ENCODE peak calls at places on chromosomes 6 and 20, in nine cellular contexts. I, S, N, E, P, V, O, H and X are unnamed samples.

GRCh38 chr6:170584181-170584953 is at the start of gene PDCD2:
- DNase-seq in O (peak; percentile 95), S (peak; percentile 95), E (peak; percentile 82), V (peak; percentile 96), N (peak; percentile 74), P (peak; percentile 89), H (peak; percentile 88), I (peak; percentile 96), X (peak; percentile 81)

GRCh38 chr6:38404900-38405556 is 234.7 kb downstream of the BTBD9 start:
- DNase-seq in I (no peak), S (peak; percentile 61), N (no peak), O (no peak), P (no peak), E (no peak), H (peak; percentile 16), V (no peak), X (no peak)

GRCh38 chr6:1527098-1527497 is 82.6 kb upstream of the FOXC1 start:
- DNase-seq in P (peak; percentile 10), E (peak; percentile 80), I (no peak), O (peak; percentile 85), H (peak; percentile 64), V (peak; percentile 79), S (no peak), N (no peak), X (peak; percentile 65)

GRCh38 chr6:33668914-33669313 is 42.6 kb downstream of the UQCC2 start:
- DNase-seq in E (no peak), O (no peak), I (no peak), S (no peak), N (no peak), H (no peak), V (no peak), P (peak; percentile 59), X (no peak)

GRCh38 chr6:41967312-41968287 is 26.0 kb upstream of the CCND3 start:
- DNase-seq in P (no peak), V (no peak), H (no peak), O (no peak), E (no peak), N (no peak), I (peak; percentile 12), S (peak; percentile 65), X (peak; percentile 37)

GRCh38 chr6:158817298-158818007 is 1.7 kb downstream of the EZR start:
- DNase-seq in P (no peak), H (peak; percentile 44), S (peak; percentile 55), E (no peak), V (peak; percentile 27), N (no peak), O (peak; percentile 41), I (peak; percentile 70), X (no peak)

GRCh38 chr20:10634683-10635411 is 39.0 kb downstream of the JAG1 start:
- DNase-seq in S (no peak), O (no peak), I (no peak), P (no peak), H (peak; percentile 92), E (no peak), N (no peak), V (no peak), X (peak; percentile 58)

GRCh38 chr20:52991783-52992182 is 19.6 kb downstream of the TSHZ2 start:
- DNase-seq in H (no peak), S (peak; percentile 30), V (no peak), I (no peak), N (no peak), E (no peak), P (no peak), O (no peak), X (no peak)

GRCh38 chr6:34391023-34391485 is 1.4 kb downstream of the NUDT3 start:
- DNase-seq in N (peak; percentile 51), I (peak; percentile 71), E (no peak), H (peak; percentile 55), P (no peak), S (peak; percentile 48), V (peak; percentile 35), O (peak; percentile 4), X (peak; percentile 39)

GRCh38 chr20:50221501-50222323 is 31.1 kb downstream of the CEBPB start:
- DNase-seq in N (no peak), P (no peak), S (peak; percentile 64), I (no peak), O (no peak), E (no peak), V (no peak), H (no peak), X (no peak)

GRCh38 chr6:106066984-106067383 is 19.2 kb upstream of the PRDM1 start:
- DNase-seq in N (no peak), O (no peak), I (no peak), S (no peak), E (no peak), P (no peak), V (no peak), H (no peak), X (no peak)

GRCh38 chr6:90425161-90425641 is 128.6 kb upstream of the BACH2 start:
- DNase-seq in E (no peak), N (no peak), S (no peak), O (no peak), V (no peak), P (no peak), H (no peak), I (no peak), X (no peak)

GRCh38 chr6:141956046-141956761 is 176.5 kb upstream of the GJE1 start:
- DNase-seq in V (no peak), H (peak; percentile 1), S (peak; percentile 65), O (no peak), E (no peak), I (no peak), N (no peak), P (no peak), X (no peak)

GRCh38 chr6:35552285-35552917 is 39.7 kb upstream of the TULP1 start:
- DNase-seq in H (no peak), V (no peak), E (no peak), P (peak; percentile 33), S (peak; percentile 32), I (no peak), N (peak; percentile 14), O (no peak), X (peak; percentile 27)

GRCh38 chr20:25508083-25508770 is 77.1 kb downstream of the NINL start:
- DNase-seq in I (no peak), N (no peak), S (peak; percentile 93), O (no peak), E (no peak), H (peak; percentile 93), P (no peak), V (no peak), X (peak; percentile 75)

GRCh38 chr6:21024621-21025020 is 490.4 kb downstream of the CDKAL1 start:
- DNase-seq in I (no peak), S (no peak), N (no peak), O (no peak), E (no peak), P (no peak), V (no peak), H (no peak), X (no peak)